ENCODE peak calls at places on chromosomes 4 and X, in ten cellular contexts. T, L, I, H, C, Q, B, N, D and Z are unnamed samples.

GRCh38 chrX:26918633-26919032 is 544.5 kb downstream of the PPP4R3C start:
- DNase-seq in T (peak), L (no peak), I (no peak), H (no peak), C (peak), Q (peak), B (no peak), N (peak), D (no peak), Z (no peak)

GRCh38 chr4:14669418-14669817 is 332.9 kb upstream of the CPEB2 start:
- DNase-seq in T (no peak), L (no peak), I (no peak), H (no peak), C (no peak), Q (no peak), B (no peak), N (no peak), D (no peak), Z (no peak)

GRCh38 chr4:65747386-65747785 is 77.1 kb upstream of the EPHA5 start:
- DNase-seq in T (no peak), L (no peak), I (no peak), H (no peak), C (no peak), Q (no peak), B (no peak), N (no peak), D (no peak), Z (no peak)

GRCh38 chrX:24682739-24683432 is 10.8 kb upstream of the POLA1 start:
- DNase-seq in T (no peak), L (peak), I (no peak), H (no peak), C (no peak), Q (no peak), B (no peak), N (no peak), D (no peak), Z (peak)

GRCh38 chrX:1391370-1391706 is 575 bp downstream of the SLC25A6 start:
- DNase-seq in T (no peak), L (no peak), I (no peak), H (no peak), C (peak), Q (peak), B (no peak), N (no peak), D (no peak), Z (no peak)

GRCh38 chrX:152733261-152733975 is at the start of the genes CSAG1 and MAGEA12:
- DNase-seq in T (no peak), L (no peak), I (no peak), H (no peak), C (no peak), Q (no peak), B (no peak), N (peak), D (no peak), Z (no peak)

GRCh38 chr4:102726068-102726467 is 34.7 kb downstream of the MANBA start:
- DNase-seq in T (no peak), L (no peak), I (no peak), H (no peak), C (no peak), Q (no peak), B (no peak), N (no peak), D (no peak), Z (no peak)

GRCh38 chrX:7987160-7987992 is 60.2 kb upstream of the PNPLA4 start:
- DNase-seq in T (no peak), L (no peak), I (no peak), H (no peak), C (no peak), Q (no peak), B (no peak), N (no peak), D (no peak), Z (no peak)

GRCh38 chr4:133812236-133812635 is 389.4 kb downstream of the PABPC4L start:
- DNase-seq in T (no peak), L (no peak), I (no peak), H (no peak), C (no peak), Q (no peak), B (no peak), N (no peak), D (no peak), Z (no peak)

GRCh38 chr4:186104114-186104894 is at the start of gene FAM149A:
- DNase-seq in T (peak), L (peak), I (peak), H (peak), C (peak), Q (peak), B (no peak), N (no peak), D (peak), Z (peak)

GRCh38 chrX:96752776-96753175 is 68.1 kb downstream of the DIAPH2 start:
- DNase-seq in T (no peak), L (no peak), I (no peak), H (no peak), C (peak), Q (no peak), B (no peak), N (no peak), D (no peak), Z (no peak)

GRCh38 chr4:30717208-30718020 is 2.8 kb upstream of the PCDH7 start:
- DNase-seq in T (peak), L (peak), I (no peak), H (no peak), C (no peak), Q (peak), B (peak), N (peak), D (no peak), Z (peak)

GRCh38 chrX:120380699-120381098 is 18.8 kb downstream of the ATP1B4 start:
- DNase-seq in T (peak), L (no peak), I (no peak), H (no peak), C (peak), Q (peak), B (no peak), N (no peak), D (peak), Z (peak)

GRCh38 chrX:130082244-130083106 is 27.8 kb downstream of the ELF4 start:
- DNase-seq in T (no peak), L (peak), I (no peak), H (peak), C (no peak), Q (no peak), B (no peak), N (no peak), D (peak), Z (peak)

GRCh38 chr4:12933760-12934221 is 550.3 kb downstream of the RAB28 start:
- DNase-seq in T (no peak), L (no peak), I (no peak), H (no peak), C (no peak), Q (no peak), B (no peak), N (no peak), D (no peak), Z (no peak)

GRCh38 chrX:19005909-19006308 is 22.0 kb upstream of the PHKA2 start:
- DNase-seq in T (no peak), L (no peak), I (no peak), H (no peak), C (peak), Q (no peak), B (no peak), N (no peak), D (no peak), Z (no peak)

GRCh38 chrX:101485212-101486064 is at the start of gene ARMCX4:
- DNase-seq in T (peak), L (peak), I (peak), H (peak), C (peak), Q (peak), B (peak), N (peak), D (peak), Z (peak)

GRCh38 chr4:78032446-78032845 is 24.7 kb upstream of the FRAS1 start:
- DNase-seq in T (peak), L (no peak), I (peak), H (no peak), C (peak), Q (peak), B (no peak), N (no peak), D (no peak), Z (no peak)

GRCh38 chr4:153000068-153000420 is 63.9 kb downstream of the FHDC1 start:
- DNase-seq in T (no peak), L (no peak), I (no peak), H (no peak), C (no peak), Q (no peak), B (no peak), N (peak), D (no peak), Z (no peak)

GRCh38 chr4:68451246-68452211 is 4.3 kb downstream of the TMPRSS11E start:
- DNase-seq in T (peak), L (no peak), I (no peak), H (no peak), C (peak), Q (no peak), B (no peak), N (no peak), D (no peak), Z (no peak)

GRCh38 chr4:110005461-110006056 is 92.9 kb downstream of the EGF start:
- DNase-seq in T (no peak), L (no peak), I (peak), H (no peak), C (peak), Q (no peak), B (no peak), N (peak), D (no peak), Z (no peak)

GRCh38 chrX:40871385-40872082 is 136.2 kb upstream of the MED14 start:
- DNase-seq in T (no peak), L (peak), I (no peak), H (no peak), C (no peak), Q (no peak), B (no peak), N (no peak), D (no peak), Z (no peak)

GRCh38 chrX:140298946-140299345 is 205.9 kb downstream of the SOX3 start:
- DNase-seq in T (no peak), L (no peak), I (no peak), H (no peak), C (no peak), Q (no peak), B (no peak), N (no peak), D (no peak), Z (no peak)

GRCh38 chrX:119698835-119699234 is 5.9 kb upstream of the SEPTIN6 start:
- DNase-seq in T (peak), L (no peak), I (peak), H (no peak), C (peak), Q (no peak), B (no peak), N (peak), D (peak), Z (peak)

GRCh38 chr4:169238445-169238844 is 32.3 kb downstream of the SH3RF1 start:
- DNase-seq in T (no peak), L (no peak), I (no peak), H (no peak), C (no peak), Q (no peak), B (no peak), N (peak), D (no peak), Z (no peak)

GRCh38 chr4:105994061-105994460 is 98.8 kb downstream of the NPNT start:
- DNase-seq in T (no peak), L (no peak), I (no peak), H (no peak), C (no peak), Q (no peak), B (no peak), N (no peak), D (no peak), Z (no peak)

GRCh38 chrX:124033821-124034220 is 72.3 kb downstream of the STAG2 start:
- DNase-seq in T (no peak), L (no peak), I (no peak), H (no peak), C (no peak), Q (no peak), B (no peak), N (no peak), D (no peak), Z (no peak)

GRCh38 chr4:15586046-15586445 is 69.1 kb downstream of the FBXL5 start:
- DNase-seq in T (no peak), L (no peak), I (no peak), H (no peak), C (no peak), Q (no peak), B (no peak), N (no peak), D (no peak), Z (no peak)

GRCh38 chr4:161717084-161717483 is 446.7 kb downstream of the FSTL5 start:
- DNase-seq in T (no peak), L (no peak), I (no peak), H (no peak), C (no peak), Q (no peak), B (no peak), N (no peak), D (no peak), Z (no peak)

GRCh38 chr4:66539745-66540144 is 869.5 kb upstream of the EPHA5 start:
- DNase-seq in T (no peak), L (no peak), I (no peak), H (no peak), C (no peak), Q (no peak), B (no peak), N (no peak), D (no peak), Z (no peak)

GRCh38 chr4:188550296-188550695 is 411.1 kb downstream of the TRIML1 start:
- DNase-seq in T (no peak), L (no peak), I (no peak), H (no peak), C (no peak), Q (no peak), B (no peak), N (no peak), D (no peak), Z (no peak)

GRCh38 chr4:150632639-150633038 is 50.7 kb downstream of the MAB21L2 start:
- DNase-seq in T (no peak), L (no peak), I (no peak), H (no peak), C (no peak), Q (no peak), B (no peak), N (no peak), D (no peak), Z (no peak)

GRCh38 chr4:123945301-123945700 is 548.7 kb downstream of the SPRY1 start:
- DNase-seq in T (no peak), L (no peak), I (no peak), H (no peak), C (no peak), Q (peak), B (no peak), N (no peak), D (no peak), Z (no peak)

GRCh38 chr4:48439988-48440387 is 43.2 kb upstream of the SLC10A4 start:
- DNase-seq in T (no peak), L (no peak), I (no peak), H (no peak), C (peak), Q (no peak), B (no peak), N (no peak), D (no peak), Z (no peak)

GRCh38 chr4:164789047-164789446 is 35.1 kb downstream of the SMIM31 start:
- DNase-seq in T (no peak), L (no peak), I (no peak), H (no peak), C (peak), Q (no peak), B (no peak), N (no peak), D (no peak), Z (no peak)